ENCODE peak calls at places on chromosomes 5 and 9, in six cellular contexts. K is T-helper 1 cell, G is cortex of kidney, I is ELR, B is posterior cingulate gyrus, D is NCI-H1436. R is an unnamed sample.

GRCh38 chr5:178473858-178474257 is 116.3 kb downstream of the COL23A1 start:
- DNase-seq in D (no peak), I (no peak), G (no peak), K (no peak), B (no peak), R (no peak)

GRCh38 chr9:85884236-85884635 is 56.7 kb upstream of the NAA35 start:
- DNase-seq in G (no peak), I (no peak), D (no peak), B (no peak), K (no peak), R (no peak)

GRCh38 chr9:99813739-99814138 is 7.9 kb upstream of the NR4A3 start:
- DNase-seq in B (no peak), D (no peak), K (no peak), G (no peak), I (no peak), R (no peak)

GRCh38 chr9:27460225-27461023 is 63.7 kb upstream of the IFNK start:
- DNase-seq in B (no peak), G (no peak), D (no peak), I (peak; percentile 60), K (no peak), R (peak; percentile 8)

GRCh38 chr5:179146277-179146676 is 86.1 kb downstream of the ZNF354C start:
- DNase-seq in K (no peak), B (no peak), G (no peak), I (no peak), D (no peak), R (no peak)

GRCh38 chr9:135086597-135087488 is 625 bp upstream of the OLFM1 start:
- DNase-seq in K (no peak), G (no peak), D (no peak), B (no peak), I (no peak), R (no peak)

GRCh38 chr5:55278778-55279177 is 28.7 kb downstream of the DHX29 start:
- DNase-seq in I (peak; percentile 79), G (no peak), B (no peak), D (no peak), K (no peak), R (peak; percentile 81)

GRCh38 chr9:34240021-34240420 is 61.2 kb downstream of the UBAP1 start:
- DNase-seq in D (no peak), I (no peak), K (no peak), G (no peak), B (no peak), R (no peak)

GRCh38 chr5:137037848-137038247 is 461.3 kb downstream of the SPOCK1 start:
- DNase-seq in I (no peak), B (no peak), D (no peak), G (no peak), K (no peak), R (no peak)

GRCh38 chr9:127574089-127574921 is 37.8 kb upstream of the STXBP1 start:
- DNase-seq in I (peak; percentile 71), G (no peak), D (no peak), B (no peak), K (no peak), R (peak; percentile 76)

GRCh38 chr5:84816746-84817547 is 432.3 kb upstream of the EDIL3 start:
- DNase-seq in G (no peak), K (no peak), B (no peak), I (no peak), D (no peak), R (no peak)

GRCh38 chr5:103929310-103930003 is 366.9 kb upstream of the NUDT12 start:
- DNase-seq in K (no peak), I (peak; percentile 76), G (no peak), B (no peak), D (no peak), R (peak; percentile 68)

GRCh38 chr9:96417051-96417586 is 1.1 kb downstream of the ZNF367 start:
- DNase-seq in I (peak; percentile 87), D (peak; percentile 83), K (peak; percentile 84), G (peak; percentile 53), B (peak; percentile 90), R (peak; percentile 81)

GRCh38 chr9:3963266-3964019 is 336.4 kb downstream of the GLIS3 start:
- DNase-seq in G (no peak), D (no peak), B (no peak), I (peak; percentile 93), K (no peak), R (peak; percentile 92)

GRCh38 chr9:114258866-114259799 is 63.8 kb upstream of the ORM1 start:
- DNase-seq in K (no peak), B (no peak), D (no peak), I (no peak), G (no peak), R (no peak)

GRCh38 chr5:58346001-58346400 is 113.9 kb downstream of the PLK2 start:
- DNase-seq in I (no peak), D (no peak), B (no peak), G (no peak), K (no peak), R (no peak)

GRCh38 chr9:14962193-14962899 is 52.1 kb upstream of the FREM1 start:
- DNase-seq in B (no peak), G (no peak), K (no peak), D (no peak), I (no peak), R (peak; percentile 3)

GRCh38 chr5:11177993-11178711 is 417.1 kb upstream of the DAP start:
- DNase-seq in K (no peak), B (no peak), D (no peak), I (peak; percentile 9), G (no peak), R (no peak)

GRCh38 chr9:135588371-135588770 is 26.8 kb downstream of the PAEP start:
- DNase-seq in B (no peak), I (no peak), G (no peak), D (no peak), K (no peak), R (no peak)

GRCh38 chr5:73280821-73281746 is 108.1 kb downstream of the TMEM174 start:
- DNase-seq in I (peak; percentile 56), G (no peak), B (no peak), K (no peak), D (peak; percentile 68), R (peak; percentile 71)

GRCh38 chr5:34042302-34042701 is 711 bp downstream of the C1QTNF3 start:
- DNase-seq in I (no peak), G (no peak), K (no peak), B (peak; percentile 29), D (no peak), R (no peak)

GRCh38 chr5:58439094-58439644 is 20.7 kb downstream of the PLK2 start:
- DNase-seq in K (no peak), G (no peak), B (no peak), I (no peak), D (no peak), R (no peak)

GRCh38 chr9:114121445-114122151 is 22.5 kb upstream of the KIF12 start:
- DNase-seq in D (no peak), B (no peak), G (no peak), K (no peak), I (no peak), R (no peak)

GRCh38 chr5:121366515-121366914 is 485.2 kb upstream of the FTMT start:
- DNase-seq in B (no peak), G (no peak), I (peak; percentile 85), D (no peak), K (no peak), R (peak; percentile 20)

GRCh38 chr9:83062653-83063527 is at the start of gene RASEF:
- DNase-seq in I (peak; percentile 49), G (no peak), B (no peak), K (no peak), D (no peak), R (peak; percentile 15)

GRCh38 chr9:126827227-126827626 is 22.4 kb downstream of the ZBTB43 start:
- DNase-seq in B (no peak), I (no peak), G (no peak), D (no peak), K (no peak), R (no peak)

GRCh38 chr9:132973166-132973565 is 5.3 kb upstream of the GFI1B start:
- DNase-seq in D (no peak), K (no peak), B (no peak), G (no peak), I (no peak), R (no peak)

GRCh38 chr5:67032921-67033664 is 163.5 kb downstream of the CD180 start:
- DNase-seq in I (no peak), K (no peak), B (no peak), D (no peak), G (no peak), R (peak; percentile 56)

GRCh38 chr5:121550989-121551388 is 300.7 kb upstream of the FTMT start:
- DNase-seq in K (no peak), B (no peak), I (no peak), G (no peak), D (no peak), R (no peak)

GRCh38 chr9:83937861-83938455 is 16.7 kb upstream of the KIF27 start:
- DNase-seq in D (peak; percentile 58), G (no peak), K (no peak), I (peak; percentile 81), B (no peak), R (peak; percentile 68)

GRCh38 chr9:8420416-8420815 is 620.8 kb upstream of the DMAC1 start:
- DNase-seq in B (no peak), K (no peak), D (no peak), I (no peak), G (no peak), R (no peak)

GRCh38 chr5:9233712-9234111 is 312.2 kb downstream of the SEMA5A start:
- DNase-seq in B (no peak), I (no peak), K (no peak), D (no peak), G (no peak), R (peak; percentile 83)

R was measured in EH.